ENCODE peak calls at places on chromosome 17, in ten cellular contexts. L is GM23338, G is Calu3, R is neural crest cell, J is RWPE1, D is AG04449, T is heart left ventricle, F is fibroblast of pulmonary artery, A is fibroblast of lung, X is AG09309. P is an unnamed sample.

GRCh38 chr17:55887531-55887930 is 136.7 kb downstream of the PCTP start:
- DNase-seq in L (peak), G (no peak), R (no peak), J (no peak), D (no peak), T (no peak), F (no peak), A (no peak), X (no peak), P (no peak)

GRCh38 chr17:7314719-7315569 is at the start of gene GPS2:
- DNase-seq in L (peak), G (peak), R (peak), J (peak), D (no peak), T (peak), F (peak), A (peak), X (no peak), P (peak)

GRCh38 chr17:4440021-4440420 is 6.3 kb downstream of the SPNS3 start:
- DNase-seq in L (no peak), G (no peak), R (no peak), J (no peak), D (no peak), T (no peak), F (no peak), A (no peak), X (no peak), P (no peak)

GRCh38 chr17:45149669-45150603 is 1.7 kb downstream of the HEXIM1 start:
- DNase-seq in L (peak), G (peak), R (no peak), J (no peak), D (no peak), T (peak), F (peak), A (peak), X (no peak), P (no peak)

GRCh38 chr17:60168654-60169053 is 18.9 kb downstream of the CA4 start:
- DNase-seq in L (no peak), G (no peak), R (no peak), J (no peak), D (no peak), T (no peak), F (no peak), A (no peak), X (no peak), P (no peak)

GRCh38 chr17:17519886-17520285 is 23.7 kb upstream of the RASD1 start:
- DNase-seq in L (no peak), G (no peak), R (no peak), J (no peak), D (no peak), T (no peak), F (no peak), A (no peak), X (no peak), P (no peak)

GRCh38 chr17:82732118-82732743 is 3.2 kb upstream of the FN3K start:
- DNase-seq in L (no peak), G (no peak), R (no peak), J (no peak), D (no peak), T (no peak), F (no peak), A (no peak), X (no peak), P (no peak)

GRCh38 chr17:13415877-13416416 is 185.8 kb downstream of the HS3ST3A1 start:
- DNase-seq in L (no peak), G (no peak), R (no peak), J (no peak), D (no peak), T (peak), F (peak), A (peak), X (no peak), P (peak)

GRCh38 chr17:50863221-50863843 is 2.8 kb downstream of the TOB1 start:
- DNase-seq in L (peak), G (peak), R (peak), J (no peak), D (no peak), T (no peak), F (peak), A (peak), X (no peak), P (no peak)

GRCh38 chr17:45038771-45039634 is 12.4 kb downstream of the DCAKD start:
- DNase-seq in L (no peak), G (no peak), R (no peak), J (no peak), D (no peak), T (peak), F (peak), A (no peak), X (no peak), P (no peak)

GRCh38 chr17:76969598-76970172 is 101.5 kb downstream of the MGAT5B start:
- DNase-seq in L (peak), G (peak), R (no peak), J (no peak), D (no peak), T (no peak), F (no peak), A (no peak), X (no peak), P (no peak)

GRCh38 chr17:14143678-14144077 is 74.4 kb downstream of the COX10 start:
- DNase-seq in L (no peak), G (peak), R (no peak), J (no peak), D (no peak), T (no peak), F (no peak), A (no peak), X (no peak), P (no peak)

GRCh38 chr17:61583242-61583641 is 7.8 kb downstream of the NACA2 start:
- DNase-seq in L (peak), G (no peak), R (no peak), J (peak), D (peak), T (no peak), F (peak), A (peak), X (peak), P (no peak)

GRCh38 chr17:4944554-4945175 is 3.7 kb downstream of the PFN1 start:
- DNase-seq in L (peak), G (no peak), R (no peak), J (no peak), D (no peak), T (no peak), F (no peak), A (no peak), X (no peak), P (no peak)

GRCh38 chr17:59357929-59358328 is 26.5 kb downstream of the YPEL2 start:
- DNase-seq in L (no peak), G (no peak), R (no peak), J (peak), D (no peak), T (no peak), F (peak), A (no peak), X (no peak), P (no peak)

GRCh38 chr17:27245230-27245696 is 48.7 kb upstream of the WSB1 start:
- DNase-seq in L (peak), G (peak), R (peak), J (peak), D (peak), T (peak), F (peak), A (peak), X (peak), P (peak)

GRCh38 chr17:68248886-68249872 is 1.3 kb downstream of the AMZ2 start:
- DNase-seq in L (no peak), G (no peak), R (no peak), J (no peak), D (no peak), T (no peak), F (no peak), A (no peak), X (no peak), P (no peak)

GRCh38 chr17:58414596-58414997 is 2.7 kb downstream of the RNF43 start:
- DNase-seq in L (no peak), G (no peak), R (no peak), J (no peak), D (no peak), T (no peak), F (no peak), A (no peak), X (no peak), P (no peak)

GRCh38 chr17:77323413-77324171 is 182.8 kb downstream of the SEC14L1 start:
- DNase-seq in L (no peak), G (peak), R (no peak), J (no peak), D (no peak), T (peak), F (peak), A (peak), X (no peak), P (no peak)

GRCh38 chr17:72049914-72050313 is 70.9 kb upstream of the SOX9 start:
- DNase-seq in L (no peak), G (no peak), R (no peak), J (no peak), D (no peak), T (no peak), F (no peak), A (no peak), X (no peak), P (no peak)

GRCh38 chr17:29345066-29345465 is 45.1 kb upstream of the TAOK1 start:
- DNase-seq in L (no peak), G (no peak), R (no peak), J (no peak), D (no peak), T (no peak), F (no peak), A (no peak), X (no peak), P (no peak)

GRCh38 chr17:31758646-31759045 is 100.4 kb downstream of the COPRS start:
- DNase-seq in L (no peak), G (no peak), R (no peak), J (no peak), D (no peak), T (no peak), F (no peak), A (no peak), X (no peak), P (no peak)

GRCh38 chr17:7060165-7060890 is 16.4 kb upstream of the SLC16A11 start:
- DNase-seq in L (no peak), G (peak), R (no peak), J (peak), D (no peak), T (no peak), F (peak), A (peak), X (no peak), P (no peak)

GRCh38 chr17:41518031-41518430 is 659 bp downstream of the KRT15 start:
- DNase-seq in L (no peak), G (no peak), R (no peak), J (no peak), D (no peak), T (no peak), F (no peak), A (no peak), X (no peak), P (no peak)

GRCh38 chr17:29592850-29593545 is at the start of gene ANKRD13B:
- DNase-seq in L (peak), G (peak), R (peak), J (no peak), D (no peak), T (peak), F (no peak), A (peak), X (no peak), P (no peak)

GRCh38 chr17:80847506-80848230 is 144.0 kb upstream of the CHMP6 start:
- DNase-seq in L (no peak), G (no peak), R (no peak), J (no peak), D (no peak), T (no peak), F (no peak), A (no peak), X (no peak), P (no peak)

GRCh38 chr17:2691069-2691871 is 20.3 kb downstream of the CLUH start:
- DNase-seq in L (no peak), G (no peak), R (no peak), J (no peak), D (no peak), T (no peak), F (no peak), A (no peak), X (no peak), P (no peak)

GRCh38 chr17:3590768-3591167 is 18.4 kb downstream of the TRPV1 start:
- DNase-seq in L (no peak), G (no peak), R (no peak), J (no peak), D (no peak), T (no peak), F (no peak), A (no peak), X (no peak), P (no peak)

GRCh38 chr17:16820979-16821543 is 131.0 kb downstream of the CCDC144A start:
- DNase-seq in L (no peak), G (no peak), R (no peak), J (no peak), D (no peak), T (no peak), F (no peak), A (no peak), X (no peak), P (no peak)

GRCh38 chr17:2849327-2849670 is 53.1 kb downstream of the RAP1GAP2 start:
- DNase-seq in L (peak), G (no peak), R (no peak), J (no peak), D (no peak), T (no peak), F (no peak), A (no peak), X (no peak), P (no peak)

GRCh38 chr17:28811594-28812135 is 30.9 kb downstream of the FAM222B start:
- DNase-seq in L (peak), G (peak), R (no peak), J (peak), D (no peak), T (no peak), F (peak), A (peak), X (no peak), P (no peak)

GRCh38 chr17:4152471-4152870 is 9.5 kb downstream of the CYB5D2 start:
- DNase-seq in L (no peak), G (no peak), R (no peak), J (peak), D (peak), T (no peak), F (no peak), A (no peak), X (no peak), P (no peak)

GRCh38 chr17:34241062-34241461 is 14.0 kb upstream of the CCL2 start:
- DNase-seq in L (no peak), G (no peak), R (no peak), J (no peak), D (no peak), T (peak), F (peak), A (no peak), X (no peak), P (no peak)

GRCh38 chr17:16442141-16442540 is 26.8 kb downstream of the TRPV2 start:
- DNase-seq in L (peak), G (no peak), R (no peak), J (no peak), D (no peak), T (no peak), F (peak), A (peak), X (no peak), P (no peak)

GRCh38 chr17:81509687-81510523 is 2.7 kb downstream of the ACTG1 start:
- DNase-seq in L (no peak), G (no peak), R (no peak), J (no peak), D (no peak), T (no peak), F (peak), A (no peak), X (no peak), P (no peak)

GRCh38 chr17:4914009-4914408 is 11.1 kb upstream of the CHRNE start:
- DNase-seq in L (no peak), G (no peak), R (no peak), J (no peak), D (no peak), T (no peak), F (peak), A (no peak), X (no peak), P (no peak)

GRCh38 chr17:64682261-64683181 is 20.4 kb upstream of the SMURF2 start:
- DNase-seq in L (no peak), G (no peak), R (no peak), J (no peak), D (no peak), T (no peak), F (peak), A (peak), X (peak), P (no peak)

GRCh38 chr17:59827721-59828477 is 64.8 kb downstream of the TUBD1 start:
- DNase-seq in L (no peak), G (peak), R (no peak), J (no peak), D (no peak), T (no peak), F (no peak), A (no peak), X (no peak), P (no peak)

GRCh38 chr17:75135452-75135851 is 3.9 kb upstream of the NT5C start:
- DNase-seq in L (no peak), G (no peak), R (no peak), J (no peak), D (no peak), T (no peak), F (no peak), A (no peak), X (no peak), P (no peak)

GRCh38 chr17:75130632-75131277 is 787 bp downstream of the NT5C start:
- DNase-seq in L (peak), G (peak), R (peak), J (peak), D (no peak), T (peak), F (peak), A (peak), X (no peak), P (peak)

GRCh38 chr17:75131278-75132017 is at the start of gene NT5C:
- DNase-seq in L (peak), G (peak), R (peak), J (peak), D (no peak), T (peak), F (peak), A (peak), X (no peak), P (peak)

GRCh38 chr17:75130059-75130631 is 1.4 kb downstream of the NT5C start:
- DNase-seq in L (no peak), G (no peak), R (no peak), J (no peak), D (no peak), T (no peak), F (no peak), A (no peak), X (no peak), P (no peak)

GRCh38 chr17:75133001-75133400 is 1.5 kb upstream of the NT5C start:
- DNase-seq in L (no peak), G (no peak), R (no peak), J (no peak), D (no peak), T (no peak), F (no peak), A (no peak), X (no peak), P (no peak)
- TF ChIP-seq CTCF in L (no peak), G (no peak), R (no peak), J (no peak), D (no peak), T (no peak), F (no peak), A (no peak), X (no peak), P (no peak)

DNA sequence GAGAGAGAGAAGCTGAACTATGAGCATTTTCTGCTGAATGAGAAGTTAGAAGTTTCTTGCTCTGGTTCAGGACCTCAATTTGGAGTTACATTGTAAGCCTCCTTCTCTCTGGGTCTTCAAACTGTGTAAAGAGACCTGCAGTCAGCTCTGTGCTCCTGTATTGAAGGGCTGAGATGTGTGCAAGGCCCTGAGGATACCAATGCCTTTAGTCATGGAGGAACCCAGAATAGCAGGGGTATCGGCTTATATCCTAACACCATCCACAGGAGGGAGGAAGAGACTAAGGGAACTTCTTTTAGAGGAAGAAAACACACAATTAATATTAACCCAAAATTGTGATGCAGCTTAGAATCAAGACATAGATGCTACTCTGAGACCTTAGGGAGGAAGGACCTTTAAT is 36.5 kb downstream of the GLP2R start:
- DNase-seq in L (no peak), G (no peak), R (no peak), J (no peak), D (no peak), T (no peak), F (no peak), A (peak), X (no peak), P (no peak)
- TF ChIP-seq CTCF in L (no peak), G (no peak), R (no peak), J (no peak), D (no peak), T (no peak), F (no peak), A (no peak), X (no peak), P (no peak)

DNA sequence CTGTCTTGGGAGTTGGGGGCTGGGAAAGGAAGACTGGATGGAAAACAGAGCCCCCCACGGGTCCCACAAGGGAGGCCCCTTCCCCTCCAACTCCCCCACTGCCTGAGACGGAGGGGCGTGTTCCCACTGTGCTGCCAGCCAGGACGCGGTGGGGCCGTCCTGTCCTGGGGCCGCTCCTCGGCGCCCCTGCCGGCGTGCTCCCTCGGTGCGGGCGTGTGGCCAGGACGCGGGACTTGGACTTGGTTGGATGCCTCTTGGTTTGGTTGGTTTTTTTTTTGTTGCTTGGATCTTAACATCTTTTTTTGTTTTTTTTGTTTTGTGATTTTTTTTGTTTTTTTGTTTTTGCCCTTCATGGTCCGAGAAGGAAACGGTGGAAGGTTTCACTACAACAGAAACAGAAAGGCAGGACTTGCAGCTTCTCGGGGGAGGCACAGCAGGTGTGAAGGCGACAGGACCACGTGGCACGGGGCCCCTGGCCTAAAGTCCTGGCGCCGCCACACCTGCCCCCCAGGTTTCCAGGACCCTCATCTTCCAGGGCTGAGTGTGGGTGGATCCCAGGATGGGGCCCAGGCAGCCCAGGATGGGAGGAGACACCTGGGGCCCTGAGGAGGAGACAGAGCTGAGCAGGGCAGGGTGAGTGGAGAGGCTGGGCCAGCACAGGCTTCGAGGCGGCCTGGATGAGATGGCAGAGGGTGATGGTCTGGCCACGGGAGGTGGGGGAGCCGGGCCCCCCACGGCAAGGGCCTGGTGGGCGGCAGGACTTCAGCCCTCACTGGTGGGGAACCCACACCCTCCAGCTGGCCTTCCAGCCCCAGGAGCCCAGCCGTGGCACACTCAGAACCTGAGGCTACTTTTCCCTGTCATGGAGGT is 16.1 kb downstream of the ENGASE start:
- DNase-seq in L (peak), G (no peak), R (no peak), J (no peak), D (no peak), T (no peak), F (peak), A (peak), X (no peak), P (no peak)
- TF ChIP-seq CTCF in L (peak), G (no peak), R (no peak), J (peak), D (peak), T (peak), F (peak), A (peak), X (peak), P (no peak)

GRCh38 chr17:39246274-39246673 is 20.5 kb upstream of the STAC2 start:
- DNase-seq in L (peak), G (no peak), R (no peak), J (no peak), D (no peak), T (no peak), F (no peak), A (no peak), X (no peak), P (no peak)
- TF ChIP-seq CTCF in L (no peak), G (peak), R (peak), J (no peak), D (no peak), T (no peak), F (no peak), A (no peak), X (no peak), P (no peak)